ENCODE peak calls at places on chromosomes 7 and 10, in six cellular contexts. O is uterus, J is right lobe of liver, I is stomach, P is body of pancreas, G is HCT116. W is an unnamed sample.
A peak's percentile ranks its signal among the peaks of the same experiment; 100 is the strongest.

GRCh38 chr7:116805100-116805544 is 57.3 kb upstream of the CAPZA2 start:
- DNase-seq in O (no peak), J (no peak), I (no peak), P (no peak), G (no peak), W (no peak)

GRCh38 chr7:27608776-27609495 is 53.7 kb downstream of the HIBADH start:
- DNase-seq in O (no peak), J (no peak), I (no peak), P (no peak), G (no peak), W (no peak)

GRCh38 chr10:60182691-60183090 is 207.0 kb downstream of the ANK3 start:
- DNase-seq in O (no peak), J (no peak), I (no peak), P (no peak), G (no peak), W (no peak)

GRCh38 chr10:123926401-123927264 is 35.0 kb upstream of the CPXM2 start:
- DNase-seq in O (no peak), J (no peak), I (no peak), P (no peak), G (no peak), W (no peak)

GRCh38 chr10:17747883-17748550 is 4.0 kb upstream of the TMEM236 start:
- DNase-seq in O (no peak), J (no peak), I (peak; percentile 39), P (peak; percentile 53), G (no peak), W (no peak)

GRCh38 chr7:7554647-7555575 is 11.8 kb upstream of the MIOS start:
- DNase-seq in O (no peak), J (no peak), I (no peak), P (no peak), G (no peak), W (no peak)

GRCh38 chr7:7569113-7569527 is 2.4 kb downstream of the MIOS start:
- DNase-seq in O (no peak), J (no peak), I (no peak), P (no peak), G (no peak), W (no peak)

GRCh38 chr10:14008648-14009072 is 322.1 kb downstream of the FRMD4A start:
- DNase-seq in O (no peak), J (no peak), I (no peak), P (no peak), G (no peak), W (no peak)

GRCh38 chr7:27157717-27158431 is 1.4 kb upstream of the HOXA7 start:
- DNase-seq in O (no peak), J (no peak), I (peak; percentile 11), P (peak; percentile 3), G (no peak), W (peak; percentile 41)

GRCh38 chr10:22742678-22743077 is 28.3 kb upstream of the PIP4K2A start:
- DNase-seq in O (no peak), J (no peak), I (no peak), P (no peak), G (no peak), W (no peak)

GRCh38 chr10:17026686-17027485 is 102.7 kb downstream of the CUBN start:
- DNase-seq in O (no peak), J (no peak), I (no peak), P (no peak), G (no peak), W (no peak)

GRCh38 chr7:22397981-22398380 is 41.0 kb upstream of the RAPGEF5 start:
- DNase-seq in O (no peak), J (no peak), I (no peak), P (no peak), G (no peak), W (no peak)

GRCh38 chr10:22250897-22251605 is 33.2 kb upstream of the EBLN1 start:
- DNase-seq in O (no peak), J (no peak), I (no peak), P (no peak), G (no peak), W (no peak)

GRCh38 chr7:98866765-98867164 is 3.0 kb downstream of the TMEM130 start:
- DNase-seq in O (no peak), J (peak; percentile 2), I (no peak), P (no peak), G (no peak), W (no peak)
- TF ChIP-seq CTCF in O (no peak), J (no peak), I (no peak), P (no peak), G (no peak), W (no peak)

GRCh38 chr7:537911-538634 is 18.4 kb upstream of the PDGFA start:
- DNase-seq in O (peak; percentile 52), J (no peak), I (peak; percentile 73), P (peak; percentile 92), G (peak; percentile 83), W (no peak)
- TF ChIP-seq POLR2A in O (no peak), J (no peak), I (no peak), P (no peak), G (no peak), W (no peak)

GRCh38 chr10:70368774-70369482 is 13.5 kb downstream of the LRRC20 start:
- DNase-seq in O (no peak), J (peak; percentile 77), I (no peak), P (no peak), G (no peak), W (no peak)
- TF ChIP-seq CTCF in O (no peak), J (no peak), I (no peak), P (no peak), G (no peak), W (no peak)

GRCh38 chr10:50619882-50620281 is 3.9 kb downstream of the SGMS1 start:
- DNase-seq in O (no peak), J (no peak), I (no peak), P (no peak), G (no peak), W (no peak)

GRCh38 chr10:50622497-50623298 is 1.1 kb downstream of the SGMS1 start:
- DNase-seq in O (peak; percentile 60), J (peak; percentile 71), I (peak; percentile 49), P (peak; percentile 56), G (no peak), W (peak; percentile 19)

GRCh38 chr10:50620899-50621298 is 2.9 kb downstream of the SGMS1 start:
- DNase-seq in O (no peak), J (no peak), I (no peak), P (no peak), G (no peak), W (no peak)

GRCh38 chr10:50623299-50624153 is at the start of gene SGMS1:
- DNase-seq in O (peak; percentile 83), J (peak; percentile 92), I (peak; percentile 89), P (peak; percentile 86), G (peak; percentile 50), W (peak; percentile 72)

GRCh38 chr10:50621981-50622496 is 1.7 kb downstream of the SGMS1 start:
- DNase-seq in O (peak; percentile 97), J (peak; percentile 98), I (peak; percentile 90), P (peak; percentile 95), G (peak; percentile 75), W (peak; percentile 88)
- TF ChIP-seq POLR2A in O (peak; percentile 32), J (peak; percentile 47), I (no peak), P (peak; percentile 58), G (no peak), W (no peak)

GRCh38 chr7:130560972-130561371 is 69.1 kb downstream of the MEST start:
- DNase-seq in O (no peak), J (no peak), I (no peak), P (peak; percentile 20), G (peak; percentile 26), W (no peak)
- TF ChIP-seq CTCF in O (no peak), J (peak; percentile 56), I (no peak), P (peak; percentile 65), G (peak; percentile 41), W (no peak)

GRCh38 chr10:102930720-102931119 is 12.6 kb downstream of the CNNM2 start:
- DNase-seq in O (no peak), J (no peak), I (no peak), P (no peak), G (no peak), W (no peak)
- TF ChIP-seq POLR2A in O (no peak), J (no peak), I (no peak), P (no peak), G (no peak), W (no peak)

DNA sequence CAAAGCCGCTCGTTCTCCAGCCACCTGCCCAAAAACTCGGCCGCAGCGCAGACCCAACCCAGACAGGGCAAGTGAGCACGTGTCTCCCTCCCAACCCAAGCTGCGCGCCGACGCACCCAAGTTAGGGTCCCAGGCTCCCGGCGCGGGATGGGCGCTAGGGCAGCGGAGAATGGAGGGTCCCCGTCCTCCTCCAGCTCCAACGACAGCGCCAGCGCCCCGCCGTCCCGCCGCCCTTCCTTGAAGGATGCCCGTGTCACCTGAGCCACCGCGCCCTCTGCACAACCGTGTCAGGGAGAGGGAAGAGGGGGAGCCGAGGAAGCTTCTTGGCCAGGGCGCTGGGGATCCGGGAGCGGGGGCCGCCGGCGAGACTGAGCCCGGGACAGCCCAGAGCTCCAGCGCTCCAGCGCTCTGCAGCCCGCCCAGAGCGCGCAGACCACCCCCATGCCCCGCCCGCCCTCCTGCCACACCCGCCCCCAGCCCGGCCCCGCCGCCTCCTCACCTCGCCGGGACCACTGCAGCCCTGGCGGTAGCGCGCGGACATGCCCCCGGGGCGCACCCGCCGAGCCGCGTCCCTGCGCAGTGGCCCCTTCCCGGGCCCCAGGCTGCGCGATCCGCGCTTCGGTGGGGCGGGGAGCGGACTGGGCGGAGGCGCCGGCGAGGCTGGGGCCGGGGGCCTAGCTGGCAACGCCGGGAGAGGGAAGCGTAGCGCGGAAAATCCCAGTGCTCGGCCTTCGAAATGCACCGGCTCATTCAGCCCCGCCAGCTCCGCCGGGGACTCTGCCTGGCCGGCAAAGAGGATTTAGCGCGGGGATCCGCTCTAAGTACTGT is at the start of gene SLC16A12:
- DNase-seq in O (no peak), J (no peak), I (no peak), P (peak; percentile 47), G (no peak), W (no peak)
- TF ChIP-seq CTCF in O (no peak), J (no peak), I (no peak), P (no peak), G (no peak), W (no peak)

DNA sequence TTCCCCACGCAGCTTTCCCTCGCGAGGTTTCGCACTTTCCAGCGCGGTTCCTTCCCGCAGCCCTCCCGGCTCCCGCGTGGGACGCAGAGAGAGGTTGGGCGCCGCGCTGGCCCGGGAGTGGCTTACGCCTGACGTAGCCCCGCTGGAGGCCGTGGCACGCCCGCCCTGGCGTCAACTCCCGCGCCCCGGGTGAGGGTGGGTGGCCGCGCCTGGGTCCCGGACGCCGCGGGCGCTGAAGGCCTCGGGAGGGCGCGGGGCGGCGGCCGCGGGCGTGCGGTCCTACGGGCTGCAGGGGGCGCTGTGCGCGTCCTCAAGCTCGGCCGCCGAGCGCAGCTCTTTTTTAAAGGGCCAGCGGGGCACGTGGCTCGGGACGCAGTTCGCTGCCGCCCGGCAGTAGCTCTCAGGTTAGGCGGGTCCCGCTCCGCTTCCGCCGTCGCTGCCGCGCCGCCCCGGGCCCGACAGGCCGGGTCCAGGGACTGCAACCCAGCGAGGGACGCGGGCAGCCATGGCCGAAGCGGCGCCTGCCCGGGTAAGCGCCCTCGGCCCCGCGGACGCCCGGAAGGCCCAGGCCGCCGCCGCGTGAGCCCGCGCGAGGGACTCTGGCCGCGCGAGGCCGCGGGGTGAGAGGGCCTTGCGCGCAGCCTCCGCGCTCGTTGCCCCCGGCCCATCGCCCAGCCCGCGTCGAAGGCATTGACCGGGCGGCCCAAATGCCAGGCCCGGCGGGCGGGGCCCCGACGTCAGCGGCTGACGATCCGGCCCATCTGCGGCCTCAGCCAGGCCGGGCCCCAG is at the start of gene ZNF783:
- DNase-seq in O (peak; percentile 89), J (peak; percentile 90), I (peak; percentile 91), P (peak; percentile 85), G (peak; percentile 73), W (peak; percentile 78)
- TF ChIP-seq POLR2A in O (peak; percentile 5), J (peak; percentile 37), I (no peak), P (peak; percentile 61), G (peak; percentile 68), W (no peak)